ENCODE peak calls at places on chromosome 13, in eight cellular contexts. I, J, F, D, U, A, E and W are unnamed samples.
A peak's percentile ranks its signal among the peaks of the same experiment; 100 is the strongest.

GRCh38 chr13:113002206-113002821 is 33.3 kb downstream of the MCF2L start:
- DNase-seq in I (no peak), J (no peak), F (no peak), D (no peak), U (peak; percentile 32), A (no peak), E (no peak), W (no peak)

GRCh38 chr13:51542358-51542972 is 41.8 kb upstream of the WDFY2 start:
- DNase-seq in I (no peak), J (no peak), F (no peak), D (no peak), U (no peak), A (no peak), E (no peak), W (peak; percentile 32)

GRCh38 chr13:80603351-80603750 is 262.4 kb upstream of the SPRY2 start:
- DNase-seq in I (no peak), J (no peak), F (no peak), D (no peak), U (no peak), A (no peak), E (no peak), W (no peak)

GRCh38 chr13:43884221-43884620 is 4.5 kb downstream of the LACC1 start:
- DNase-seq in I (no peak), J (no peak), F (no peak), D (no peak), U (no peak), A (no peak), E (no peak), W (no peak)

GRCh38 chr13:49858183-49858856 is 65.8 kb upstream of the KPNA3 start:
- DNase-seq in I (peak; percentile 67), J (no peak), F (no peak), D (peak; percentile 41), U (peak; percentile 10), A (no peak), E (no peak), W (no peak)

GRCh38 chr13:70995338-70995737 is 871.7 kb downstream of the DACH1 start:
- DNase-seq in I (no peak), J (no peak), F (no peak), D (no peak), U (no peak), A (no peak), E (no peak), W (no peak)

GRCh38 chr13:96744665-96745331 is 249.5 kb downstream of the OXGR1 start:
- DNase-seq in I (no peak), J (no peak), F (no peak), D (no peak), U (no peak), A (no peak), E (no peak), W (no peak)

GRCh38 chr13:67740871-67741475 is 510.8 kb upstream of the PCDH9 start:
- DNase-seq in I (no peak), J (no peak), F (no peak), D (no peak), U (no peak), A (no peak), E (no peak), W (no peak)

GRCh38 chr13:32905063-32905863 is 111.0 kb upstream of the KL start:
- DNase-seq in I (no peak), J (no peak), F (no peak), D (no peak), U (no peak), A (no peak), E (no peak), W (no peak)

GRCh38 chr13:19794552-19795143 is 11.9 kb upstream of the PSPC1 start:
- DNase-seq in I (no peak), J (no peak), F (no peak), D (peak; percentile 49), U (no peak), A (no peak), E (no peak), W (no peak)

GRCh38 chr13:77907653-77908341 is 10.8 kb downstream of the EDNRB start:
- DNase-seq in I (no peak), J (no peak), F (peak; percentile 25), D (no peak), U (no peak), A (no peak), E (no peak), W (no peak)

GRCh38 chr13:97272526-97272925 is 50.4 kb downstream of the MBNL2 start:
- DNase-seq in I (no peak), J (no peak), F (no peak), D (no peak), U (no peak), A (no peak), E (no peak), W (no peak)

GRCh38 chr13:113672002-113672651 is 5.1 kb downstream of the GRK1 start:
- DNase-seq in I (no peak), J (no peak), F (no peak), D (peak; percentile 11), U (no peak), A (no peak), E (peak; percentile 50), W (no peak)

GRCh38 chr13:26813626-26814348 is 53.2 kb upstream of the GPR12 start:
- DNase-seq in I (no peak), J (no peak), F (no peak), D (no peak), U (no peak), A (no peak), E (no peak), W (no peak)

DNA sequence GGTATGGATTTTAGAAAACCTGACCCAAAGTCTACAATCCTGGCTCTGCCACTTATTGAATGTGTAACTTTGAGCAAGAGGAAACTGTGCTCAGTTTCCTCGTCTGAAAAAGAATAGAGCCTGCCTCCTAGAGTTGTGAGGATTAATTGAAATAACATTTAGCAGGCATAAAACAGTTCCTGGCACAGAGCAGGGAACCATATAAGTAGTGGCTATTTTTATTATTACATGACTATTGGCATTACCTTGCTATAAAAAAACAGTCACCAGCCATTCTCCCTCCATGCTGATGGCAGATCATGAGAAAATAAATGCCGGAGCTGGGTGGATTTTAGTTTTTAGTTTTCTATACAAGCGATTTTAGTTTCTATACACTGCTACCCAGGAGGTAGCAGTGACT is 5.8 kb downstream of the DOCK9 start:
- DNase-seq in I (no peak), J (no peak), F (no peak), D (no peak), U (no peak), A (no peak), E (no peak), W (no peak)
- H3K4me1 ChIP-seq in I (peaks cover 7% of the 10 kb centered on the region), J (peaks cover 5% of the 10 kb centered on the region), F (peaks cover 6% of the 10 kb centered on the region), D (peaks cover 77% of the 10 kb centered on the region), U (peaks cover 36% of the 10 kb centered on the region), A (no peaks in the 10 kb centered on the region), E (peaks cover 60% of the 10 kb centered on the region), W (peaks cover 4% of the 10 kb centered on the region)

DNA sequence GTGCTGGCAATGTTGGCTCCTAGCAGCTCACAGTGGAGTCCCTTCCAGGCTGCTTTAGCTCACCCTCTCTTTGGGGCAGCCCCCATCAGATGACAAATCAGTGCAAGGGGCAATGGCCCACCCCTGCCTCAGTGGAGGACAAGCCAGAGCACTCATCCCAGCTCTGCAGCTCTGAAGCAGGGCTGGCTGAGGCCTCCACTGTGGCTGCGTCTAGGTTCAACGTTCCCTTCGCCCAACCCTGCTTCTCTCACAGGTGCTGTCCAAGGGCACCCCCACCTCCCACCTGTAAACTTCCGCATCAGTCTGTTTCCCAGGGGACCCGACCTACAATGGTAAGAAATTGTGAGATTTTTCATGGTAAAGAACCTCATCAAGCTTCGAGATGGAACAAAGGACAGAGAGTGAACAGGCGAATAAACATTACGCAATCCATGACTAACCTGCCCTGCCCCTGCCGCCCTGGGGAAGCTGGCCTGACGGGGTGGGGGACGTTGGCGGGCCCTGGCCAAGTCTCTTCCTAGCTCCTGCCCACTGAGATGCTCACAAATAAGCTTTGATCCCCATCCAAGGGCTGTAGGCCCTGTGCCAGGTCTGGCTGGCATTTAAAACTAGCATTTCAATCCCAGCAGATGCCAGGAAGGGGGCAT is 40.5 kb downstream of the DZIP1 start:
- DNase-seq in I (peak; percentile 40), J (no peak), F (no peak), D (peak; percentile 24), U (peak; percentile 48), A (no peak), E (no peak), W (peak; percentile 46)
- TF ChIP-seq EP300 in I (no peak), J (no peak), F (no peak), D (no peak), U (no peak), A (no peak), E (no peak), W (no peak)

GRCh38 chr13:106700007-106700950 is 132.3 kb upstream of the ARGLU1 start:
- DNase-seq in I (no peak), J (no peak), F (no peak), D (no peak), U (no peak), A (no peak), E (no peak), W (no peak)

GRCh38 chr13:106696719-106697118 is 128.8 kb upstream of the ARGLU1 start:
- DNase-seq in I (no peak), J (no peak), F (no peak), D (no peak), U (no peak), A (no peak), E (no peak), W (no peak)

GRCh38 chr13:106696140-106696539 is 128.2 kb upstream of the ARGLU1 start:
- DNase-seq in I (no peak), J (no peak), F (no peak), D (no peak), U (no peak), A (no peak), E (no peak), W (no peak)

GRCh38 chr13:106701810-106702341 is 133.9 kb upstream of the ARGLU1 start:
- DNase-seq in I (no peak), J (no peak), F (no peak), D (peak; percentile 26), U (no peak), A (no peak), E (no peak), W (no peak)
- H3K4me1 ChIP-seq in I (no peaks in the 10 kb centered on the region), J (no peaks in the 10 kb centered on the region), F (no peaks in the 10 kb centered on the region), D (no peaks in the 10 kb centered on the region), U (no peaks in the 10 kb centered on the region), A (no peaks in the 10 kb centered on the region), E (no peaks in the 10 kb centered on the region), W (no peaks in the 10 kb centered on the region)

DNA sequence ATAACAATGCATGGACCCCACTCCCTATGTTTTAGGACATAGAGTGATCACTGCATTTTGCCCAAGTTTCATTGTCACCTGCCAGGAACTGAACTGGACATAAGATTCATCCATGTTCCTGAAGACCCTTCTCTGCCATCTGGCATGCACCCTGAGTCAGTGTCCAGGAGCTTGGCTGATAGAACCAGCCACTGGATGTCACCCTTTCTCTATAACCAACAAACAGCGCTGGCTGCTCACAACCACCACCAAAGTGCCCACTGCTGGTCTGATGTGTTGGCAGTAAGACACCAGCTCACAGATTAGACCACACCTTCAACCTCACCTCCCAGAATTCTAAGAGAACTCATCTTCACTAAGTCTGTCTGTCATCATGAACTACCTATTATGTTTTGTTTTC is 333.4 kb downstream of the ITGBL1 start:
- DNase-seq in I (peak; percentile 17), J (no peak), F (no peak), D (no peak), U (no peak), A (no peak), E (no peak), W (no peak)
- TF ChIP-seq EP300 in I (no peak), J (no peak), F (no peak), D (no peak), U (no peak), A (no peak), E (no peak), W (no peak)